ENCODE peak calls at places on chromosomes 7 and 10, in four cellular contexts. One of them, this sample, is unnamed.
A peak's percentile ranks its signal among the peaks of the same experiment; 100 is the strongest.

GRCh38 chr10:78542536-78542935 is 508.9 kb downstream of the RPS24 start:
- DNase-seq in A172: no peak
- DNase-seq in fibroblast of the aortic adventitia: no peak
- DNase-seq in progenitor cell of endocrine pancreas: no peak
- DNase-seq in this sample: no peak

GRCh38 chr10:22988581-22989360 is 60.9 kb downstream of the ARMC3 start:
- DNase-seq in A172: peak; percentile 59
- DNase-seq in fibroblast of the aortic adventitia: peak; percentile 78
- DNase-seq in progenitor cell of endocrine pancreas: peak; percentile 48
- DNase-seq in this sample: peak; percentile 24

GRCh38 chr10:82091413-82091812 is 216.4 kb downstream of the NRG3 start:
- DNase-seq in A172: no peak
- DNase-seq in fibroblast of the aortic adventitia: no peak
- DNase-seq in progenitor cell of endocrine pancreas: no peak
- DNase-seq in this sample: no peak

GRCh38 chr10:94129393-94130130 is 135.8 kb downstream of the PLCE1 start:
- DNase-seq in A172: peak; percentile 30
- DNase-seq in fibroblast of the aortic adventitia: peak; percentile 92
- DNase-seq in progenitor cell of endocrine pancreas: no peak
- DNase-seq in this sample: peak; percentile 61

GRCh38 chr10:23337616-23338015 is 7.0 kb downstream of the C10orf67 start:
- DNase-seq in A172: no peak
- DNase-seq in fibroblast of the aortic adventitia: no peak
- DNase-seq in progenitor cell of endocrine pancreas: no peak
- DNase-seq in this sample: no peak

GRCh38 chr10:18659784-18660561 is 742 bp downstream of the ARL5B start:
- DNase-seq in A172: peak; percentile 45
- DNase-seq in fibroblast of the aortic adventitia: peak; percentile 51
- DNase-seq in progenitor cell of endocrine pancreas: no peak
- DNase-seq in this sample: no peak

GRCh38 chr7:142459557-142459963 is 201.7 kb upstream of the PRSS58 start:
- DNase-seq in A172: peak; percentile 67
- DNase-seq in fibroblast of the aortic adventitia: peak; percentile 89
- DNase-seq in progenitor cell of endocrine pancreas: no peak
- DNase-seq in this sample: peak; percentile 84

GRCh38 chr10:10788761-10789160 is 228.9 kb upstream of the CELF2 start:
- DNase-seq in A172: no peak
- DNase-seq in fibroblast of the aortic adventitia: peak; percentile 42
- DNase-seq in progenitor cell of endocrine pancreas: no peak
- DNase-seq in this sample: peak; percentile 25

GRCh38 chr10:99834410-99834809 is 52.0 kb downstream of the ABCC2 start:
- DNase-seq in A172: peak; percentile 91
- DNase-seq in fibroblast of the aortic adventitia: peak; percentile 45
- DNase-seq in progenitor cell of endocrine pancreas: no peak
- DNase-seq in this sample: peak; percentile 22

GRCh38 chr7:158876984-158877383 is 20.6 kb downstream of the DYNC2I1 start:
- DNase-seq in A172: no peak
- DNase-seq in fibroblast of the aortic adventitia: no peak
- DNase-seq in progenitor cell of endocrine pancreas: no peak
- DNase-seq in this sample: no peak

GRCh38 chr7:123979876-123980275 is 53.0 kb downstream of the TMEM229A start:
- DNase-seq in A172: peak; percentile 60
- DNase-seq in fibroblast of the aortic adventitia: peak; percentile 21
- DNase-seq in progenitor cell of endocrine pancreas: no peak
- DNase-seq in this sample: no peak

GRCh38 chr7:74203157-74203556 is 6.6 kb upstream of the LAT2 start:
- DNase-seq in A172: peak; percentile 86
- DNase-seq in fibroblast of the aortic adventitia: peak; percentile 67
- DNase-seq in progenitor cell of endocrine pancreas: no peak
- DNase-seq in this sample: peak; percentile 62

GRCh38 chr7:5282464-5283316 is at the start of gene SLC29A4:
- DNase-seq in A172: peak; percentile 22
- DNase-seq in fibroblast of the aortic adventitia: peak; percentile 27
- DNase-seq in progenitor cell of endocrine pancreas: no peak
- DNase-seq in this sample: peak; percentile 27

GRCh38 chr10:11521860-11522259 is 89.6 kb downstream of the USP6NL start:
- DNase-seq in A172: no peak
- DNase-seq in fibroblast of the aortic adventitia: peak; percentile 82
- DNase-seq in progenitor cell of endocrine pancreas: no peak
- DNase-seq in this sample: peak; percentile 38

GRCh38 chr10:124560377-124560776 is 98.8 kb downstream of the LHPP start:
- DNase-seq in A172: peak; percentile 2
- DNase-seq in fibroblast of the aortic adventitia: peak; percentile 75
- DNase-seq in progenitor cell of endocrine pancreas: no peak
- DNase-seq in this sample: peak; percentile 64

GRCh38 chr10:12742776-12743175 is 258.7 kb downstream of the CCDC3 start:
- DNase-seq in A172: no peak
- DNase-seq in fibroblast of the aortic adventitia: no peak
- DNase-seq in progenitor cell of endocrine pancreas: no peak
- DNase-seq in this sample: no peak

GRCh38 chr10:22505923-22506685 is 160.8 kb downstream of the SPAG6 start:
- DNase-seq in A172: peak; percentile 22
- DNase-seq in fibroblast of the aortic adventitia: no peak
- DNase-seq in progenitor cell of endocrine pancreas: no peak
- DNase-seq in this sample: no peak

GRCh38 chr10:5970527-5970926 is 6.8 kb downstream of the IL15RA start:
- DNase-seq in A172: no peak
- DNase-seq in fibroblast of the aortic adventitia: no peak
- DNase-seq in progenitor cell of endocrine pancreas: no peak
- DNase-seq in this sample: no peak

GRCh38 chr10:11853468-11853867 is 30.3 kb downstream of the PROSER2 start:
- DNase-seq in A172: no peak
- DNase-seq in fibroblast of the aortic adventitia: no peak
- DNase-seq in progenitor cell of endocrine pancreas: no peak
- DNase-seq in this sample: no peak

GRCh38 chr10:132904814-132905649 is 37.3 kb downstream of the CFAP46 start:
- DNase-seq in A172: peak; percentile 2
- DNase-seq in fibroblast of the aortic adventitia: no peak
- DNase-seq in progenitor cell of endocrine pancreas: no peak
- DNase-seq in this sample: no peak

GRCh38 chr10:132107211-132107946 is 41.6 kb downstream of the JAKMIP3 start:
- DNase-seq in A172: no peak
- DNase-seq in fibroblast of the aortic adventitia: no peak
- DNase-seq in progenitor cell of endocrine pancreas: peak; percentile 4
- DNase-seq in this sample: no peak

GRCh38 chr7:127877951-127878350 is 153.3 kb downstream of the LRRC4 start:
- DNase-seq in A172: no peak
- DNase-seq in fibroblast of the aortic adventitia: no peak
- DNase-seq in progenitor cell of endocrine pancreas: no peak
- DNase-seq in this sample: no peak

This sample was measured in fibroblast of gingiva.